ENCODE peak calls at places on chromosome 12, in five cellular contexts. E is H7, V is heart left ventricle, Q is astrocyte of the spinal cord, X is mammary epithelial cell. L is an unnamed sample.

GRCh38 chr12:103333676-103334075 is 162.1 kb downstream of the C12orf42 start:
- DNase-seq in E (no peak), V (no peak), Q (no peak), X (no peak), L (no peak)

GRCh38 chr12:54560374-54560858 is 11.0 kb downstream of the PDE1B start:
- DNase-seq in E (peak), V (peak), Q (peak), X (peak), L (peak)

GRCh38 chr12:48454675-48455074 is 17.7 kb upstream of the ANP32D start:
- DNase-seq in E (no peak), V (no peak), Q (peak), X (peak), L (no peak)

GRCh38 chr12:29066061-29066588 is 83.0 kb upstream of the FAR2 start:
- DNase-seq in E (no peak), V (peak), Q (peak), X (peak), L (peak)

GRCh38 chr12:76346798-76347420 is 1.3 kb downstream of the BBS10 start:
- DNase-seq in E (no peak), V (no peak), Q (peak), X (peak), L (peak)

GRCh38 chr12:76719171-76719631 is 44.7 kb upstream of the ZDHHC17 start:
- DNase-seq in E (no peak), V (no peak), Q (no peak), X (peak), L (no peak)

GRCh38 chr12:119334459-119335170 is at the start of gene CCDC60:
- DNase-seq in E (peak), V (no peak), Q (no peak), X (no peak), L (peak)

GRCh38 chr12:47870175-47870781 is 34.5 kb downstream of the VDR start:
- DNase-seq in E (peak), V (peak), Q (no peak), X (no peak), L (peak)

GRCh38 chr12:113057565-113058485 is 1.3 kb downstream of the DTX1 start:
- DNase-seq in E (peak), V (no peak), Q (no peak), X (no peak), L (no peak)
- H3K4me3 ChIP-seq in E (no peak), V (peak), Q (no peak), X (no peak), L (no peak)

GRCh38 chr12:25056011-25056410 is 107.1 kb upstream of the BCAT1 start:
- DNase-seq in E (no peak), V (no peak), Q (no peak), X (peak), L (peak)
- H3K4me3 ChIP-seq in E (no peak), V (no peak), Q (no peak), X (no peak), L (no peak)

DNA sequence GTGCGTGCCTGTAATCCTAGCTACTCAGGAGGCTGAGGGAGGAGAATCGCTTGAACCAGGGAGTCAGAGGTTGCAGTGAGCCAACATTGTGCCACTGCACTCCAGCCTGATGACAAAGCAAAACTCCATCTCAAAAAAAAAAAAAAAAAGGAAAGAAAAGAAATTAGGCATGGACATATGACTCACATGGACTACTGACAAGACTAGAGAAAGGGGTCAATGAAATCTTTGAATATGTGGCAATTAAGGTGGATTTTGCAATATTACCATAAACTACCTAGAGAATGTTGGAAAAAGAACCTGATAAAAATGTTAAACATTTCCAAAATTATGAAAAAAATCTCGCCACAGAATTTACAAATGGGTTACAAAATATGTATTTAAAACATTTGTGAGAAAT is 873.6 kb downstream of the C12orf50 start:
- DNase-seq in E (no peak), V (no peak), Q (peak), X (peak), L (no peak)
- H3K4me3 ChIP-seq in E (no peak), V (no peak), Q (no peak), X (no peak), L (no peak)

GRCh38 chr12:81079280-81080076 is 1.6 kb downstream of the ACSS3 start:
- DNase-seq in E (no peak), V (no peak), Q (no peak), X (no peak), L (no peak)
- H3K4me3 ChIP-seq in E (no peak), V (peak), Q (no peak), X (no peak), L (no peak)

GRCh38 chr12:94963649-94964048 is 39.8 kb downstream of the NDUFA12 start:
- DNase-seq in E (no peak), V (no peak), Q (no peak), X (no peak), L (no peak)
- H3K4me3 ChIP-seq in E (no peak), V (no peak), Q (no peak), X (no peak), L (no peak)

GRCh38 chr12:1580526-1580925 is 13.9 kb downstream of the FBXL14 start:
- DNase-seq in E (no peak), V (no peak), Q (no peak), X (no peak), L (no peak)

GRCh38 chr12:1584326-1584725 is 10.1 kb downstream of the FBXL14 start:
- DNase-seq in E (no peak), V (no peak), Q (no peak), X (no peak), L (no peak)

GRCh38 chr12:1581973-1582708 is 12.2 kb downstream of the FBXL14 start:
- DNase-seq in E (no peak), V (no peak), Q (no peak), X (no peak), L (no peak)

GRCh38 chr12:1582709-1583050 is 11.7 kb downstream of the FBXL14 start:
- DNase-seq in E (no peak), V (no peak), Q (no peak), X (no peak), L (no peak)

GRCh38 chr12:1583421-1584078 is 10.8 kb downstream of the FBXL14 start:
- DNase-seq in E (peak), V (peak), Q (peak), X (peak), L (peak)
- H3K4me3 ChIP-seq in E (no peak), V (no peak), Q (no peak), X (no peak), L (no peak)